ENCODE peak calls at places on chromosomes 4 and X, in five cellular contexts. One of them, this sample, is unnamed.

GRCh38 chr4:119638359-119638758 is 9.8 kb upstream of the PDE5A start:
- DNase-seq in CD8-positive, alpha-beta memory T cell: no peak
- DNase-seq in GM23338: no peak
- DNase-seq in upper lobe of right lung: no peak
- DNase-seq in ascending aorta: no peak
- DNase-seq in this sample: no peak

GRCh38 chr4:109278594-109279031 is 23.8 kb downstream of the COL25A1 start:
- DNase-seq in ascending aorta: no peak
- DNase-seq in CD8-positive, alpha-beta memory T cell: no peak
- DNase-seq in upper lobe of right lung: no peak
- DNase-seq in GM23338: no peak
- DNase-seq in this sample: no peak

GRCh38 chr4:159296061-159296460 is 193.2 kb downstream of the RAPGEF2 start:
- DNase-seq in upper lobe of right lung: no peak
- DNase-seq in CD8-positive, alpha-beta memory T cell: no peak
- DNase-seq in ascending aorta: no peak
- DNase-seq in GM23338: no peak
- DNase-seq in this sample: no peak

GRCh38 chr4:151247395-151247794 is 29.6 kb upstream of the PRSS48 start:
- DNase-seq in CD8-positive, alpha-beta memory T cell: no peak
- DNase-seq in upper lobe of right lung: no peak
- DNase-seq in ascending aorta: no peak
- DNase-seq in GM23338: no peak
- DNase-seq in this sample: no peak

GRCh38 chr4:25172964-25173917 is 13.0 kb upstream of the SEPSECS start:
- DNase-seq in ascending aorta: peak; percentile 89
- DNase-seq in GM23338: no peak
- DNase-seq in upper lobe of right lung: no peak
- DNase-seq in CD8-positive, alpha-beta memory T cell: no peak
- DNase-seq in this sample: no peak

GRCh38 chr4:105895609-105896460 is 564 bp downstream of the NPNT start:
- DNase-seq in upper lobe of right lung: peak; percentile 82
- DNase-seq in ascending aorta: peak; percentile 74
- DNase-seq in GM23338: peak; percentile 45
- DNase-seq in CD8-positive, alpha-beta memory T cell: no peak
- DNase-seq in this sample: no peak

GRCh38 chrX:17459596-17459995 is 84.6 kb downstream of the NHS start:
- DNase-seq in upper lobe of right lung: no peak
- DNase-seq in ascending aorta: no peak
- DNase-seq in GM23338: no peak
- DNase-seq in CD8-positive, alpha-beta memory T cell: no peak
- DNase-seq in this sample: no peak

GRCh38 chr4:188008377-188008776 is 12.8 kb downstream of the ZFP42 start:
- DNase-seq in GM23338: no peak
- DNase-seq in upper lobe of right lung: no peak
- DNase-seq in ascending aorta: no peak
- DNase-seq in CD8-positive, alpha-beta memory T cell: no peak
- DNase-seq in this sample: no peak

GRCh38 chrX:47199286-47199685 is 5.7 kb downstream of the UBA1 start:
- DNase-seq in GM23338: no peak
- DNase-seq in upper lobe of right lung: no peak
- DNase-seq in CD8-positive, alpha-beta memory T cell: no peak
- DNase-seq in ascending aorta: no peak
- DNase-seq in this sample: no peak

GRCh38 chrX:47202316-47202715 is 8.7 kb downstream of the UBA1 start:
- DNase-seq in ascending aorta: no peak
- DNase-seq in upper lobe of right lung: no peak
- DNase-seq in GM23338: no peak
- DNase-seq in CD8-positive, alpha-beta memory T cell: no peak
- DNase-seq in this sample: no peak

GRCh38 chrX:47198687-47199080 is 5.1 kb downstream of the UBA1 start:
- DNase-seq in upper lobe of right lung: no peak
- DNase-seq in GM23338: no peak
- DNase-seq in ascending aorta: no peak
- DNase-seq in CD8-positive, alpha-beta memory T cell: no peak
- DNase-seq in this sample: no peak

GRCh38 chrX:47201545-47201944 is 7.9 kb downstream of the UBA1 start:
- DNase-seq in CD8-positive, alpha-beta memory T cell: no peak
- DNase-seq in ascending aorta: no peak
- DNase-seq in upper lobe of right lung: no peak
- DNase-seq in GM23338: no peak
- DNase-seq in this sample: no peak

GRCh38 chrX:47200385-47201150 is 6.9 kb downstream of the UBA1 start:
- DNase-seq in upper lobe of right lung: no peak
- DNase-seq in ascending aorta: no peak
- DNase-seq in CD8-positive, alpha-beta memory T cell: no peak
- DNase-seq in GM23338: no peak
- DNase-seq in this sample: no peak
- H3K36me3 ChIP-seq in upper lobe of right lung: peaks cover 51% of the 10 kb centered on the region
- H3K36me3 ChIP-seq in ascending aorta: peaks cover 77% of the 10 kb centered on the region
- H3K36me3 ChIP-seq in CD8-positive, alpha-beta memory T cell: peaks cover 60% of the 10 kb centered on the region
- H3K36me3 ChIP-seq in GM23338: peaks cover 25% of the 10 kb centered on the region
- H3K36me3 ChIP-seq in this sample: peaks cover 27% of the 10 kb centered on the region

GRCh38 chrX:54708404-54708803 is 89.7 kb downstream of the ITIH6 start:
- DNase-seq in upper lobe of right lung: no peak
- DNase-seq in CD8-positive, alpha-beta memory T cell: no peak
- DNase-seq in GM23338: no peak
- DNase-seq in ascending aorta: no peak
- DNase-seq in this sample: no peak
- H3K27ac ChIP-seq in upper lobe of right lung: no peak overlapping the region
- H3K27ac ChIP-seq in CD8-positive, alpha-beta memory T cell: no peak overlapping the region
- H3K27ac ChIP-seq in GM23338: no peak overlapping the region
- H3K27ac ChIP-seq in ascending aorta: no peak overlapping the region
- H3K27ac ChIP-seq in this sample: no peak overlapping the region

GRCh38 chrX:130071611-130072349 is 38.5 kb downstream of the ELF4 start:
- DNase-seq in GM23338: no peak
- DNase-seq in upper lobe of right lung: no peak
- DNase-seq in CD8-positive, alpha-beta memory T cell: no peak
- DNase-seq in ascending aorta: no peak
- DNase-seq in this sample: no peak
- H3K27me3 ChIP-seq in GM23338: no peaks in the 10 kb centered on the region
- H3K27me3 ChIP-seq in upper lobe of right lung: no peaks in the 10 kb centered on the region
- H3K27me3 ChIP-seq in CD8-positive, alpha-beta memory T cell: no peaks in the 10 kb centered on the region
- H3K27me3 ChIP-seq in ascending aorta: no peaks in the 10 kb centered on the region
- H3K27me3 ChIP-seq in this sample: no peaks in the 10 kb centered on the region

GRCh38 chr4:153579872-153580271 is 104.2 kb upstream of the TLR2 start:
- DNase-seq in CD8-positive, alpha-beta memory T cell: no peak
- DNase-seq in ascending aorta: no peak
- DNase-seq in upper lobe of right lung: no peak
- DNase-seq in GM23338: no peak
- DNase-seq in this sample: no peak

GRCh38 chr4:153585021-153585420 is 99.1 kb upstream of the TLR2 start:
- DNase-seq in ascending aorta: no peak
- DNase-seq in CD8-positive, alpha-beta memory T cell: no peak
- DNase-seq in upper lobe of right lung: no peak
- DNase-seq in GM23338: no peak
- DNase-seq in this sample: no peak

GRCh38 chr4:153579410-153579809 is 104.7 kb upstream of the TLR2 start:
- DNase-seq in CD8-positive, alpha-beta memory T cell: no peak
- DNase-seq in ascending aorta: no peak
- DNase-seq in GM23338: no peak
- DNase-seq in upper lobe of right lung: no peak
- DNase-seq in this sample: no peak

GRCh38 chr4:153577053-153577452 is 107.0 kb upstream of the TLR2 start:
- DNase-seq in CD8-positive, alpha-beta memory T cell: no peak
- DNase-seq in ascending aorta: no peak
- DNase-seq in GM23338: no peak
- DNase-seq in upper lobe of right lung: no peak
- DNase-seq in this sample: no peak

DNA sequence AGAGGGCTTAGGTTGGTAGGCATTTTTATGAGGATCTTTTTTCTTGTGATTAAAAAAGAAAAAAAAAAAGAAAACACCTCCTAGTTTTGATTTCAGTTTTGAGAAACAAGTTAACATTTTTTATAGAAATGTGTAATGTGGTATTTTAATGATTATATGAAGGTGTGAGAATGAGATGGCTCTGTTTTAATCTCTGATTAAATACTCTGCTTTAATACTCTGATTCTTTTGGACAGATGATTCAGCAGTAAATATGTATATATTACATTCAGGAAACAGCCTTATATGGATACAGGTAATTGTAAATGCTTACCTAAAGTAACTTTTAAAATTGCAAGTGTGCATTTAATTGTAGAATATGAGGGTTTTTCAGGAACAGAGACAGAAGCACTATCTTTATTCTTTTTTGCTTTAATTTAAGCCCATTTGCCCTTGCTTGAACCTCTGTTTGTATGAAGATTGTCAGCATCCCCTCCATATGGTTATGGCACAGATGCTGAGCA is 101.1 kb upstream of the TLR2 start:
- DNase-seq in CD8-positive, alpha-beta memory T cell: no peak
- DNase-seq in upper lobe of right lung: no peak
- DNase-seq in GM23338: no peak
- DNase-seq in ascending aorta: no peak
- DNase-seq in this sample: no peak
- H3K36me3 ChIP-seq in CD8-positive, alpha-beta memory T cell: peaks cover 20% of the 10 kb centered on the region
- H3K36me3 ChIP-seq in upper lobe of right lung: peaks cover 17% of the 10 kb centered on the region
- H3K36me3 ChIP-seq in GM23338: no peaks in the 10 kb centered on the region
- H3K36me3 ChIP-seq in ascending aorta: peaks cover 16% of the 10 kb centered on the region
- H3K36me3 ChIP-seq in this sample: peaks cover 7% of the 10 kb centered on the region

GRCh38 chr4:173191623-173192041 is 23.0 kb downstream of the GALNT7 start:
- DNase-seq in upper lobe of right lung: no peak
- DNase-seq in GM23338: no peak
- DNase-seq in ascending aorta: no peak
- DNase-seq in CD8-positive, alpha-beta memory T cell: no peak
- DNase-seq in this sample: no peak
- H3K27ac ChIP-seq in upper lobe of right lung: no peak overlapping the region
- H3K27ac ChIP-seq in GM23338: peak overlapping the region; percentile 12
- H3K27ac ChIP-seq in ascending aorta: no peak overlapping the region
- H3K27ac ChIP-seq in CD8-positive, alpha-beta memory T cell: no peak overlapping the region
- H3K27ac ChIP-seq in this sample: no peak overlapping the region

DNA sequence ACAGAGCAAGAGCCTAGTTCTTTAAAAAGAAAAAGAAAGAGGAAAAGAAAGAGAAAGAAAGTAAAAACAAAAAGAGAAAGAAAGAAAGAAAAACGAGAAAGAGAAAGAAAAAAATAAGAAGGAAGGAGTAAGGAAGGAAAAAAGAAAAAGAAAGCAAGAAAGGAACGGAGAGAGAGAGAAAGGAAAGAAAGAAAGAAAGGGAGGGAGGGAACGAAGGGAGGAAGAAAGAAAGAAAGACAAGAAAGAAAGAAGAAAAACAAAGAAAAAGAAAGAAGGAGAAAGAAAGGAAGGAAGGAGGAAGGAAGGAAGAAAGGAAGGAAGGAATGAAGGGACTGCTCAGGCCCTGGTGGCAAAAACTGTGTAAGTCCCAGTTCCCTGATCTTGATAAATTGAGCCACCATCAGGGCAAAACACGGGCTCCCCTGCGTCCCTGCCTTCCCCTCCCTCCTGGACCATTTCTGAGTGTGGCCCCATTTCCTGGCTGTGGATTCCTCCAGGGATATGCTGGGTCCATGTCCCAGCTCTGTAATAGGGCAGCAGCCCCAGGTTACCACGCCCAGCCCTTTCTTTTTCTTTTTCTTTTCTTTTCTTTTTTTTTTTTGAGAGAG is 44.8 kb downstream of the SHOX start:
- DNase-seq in upper lobe of right lung: no peak
- DNase-seq in GM23338: peak; percentile 31
- DNase-seq in CD8-positive, alpha-beta memory T cell: no peak
- DNase-seq in ascending aorta: no peak
- DNase-seq in this sample: no peak
- H3K27me3 ChIP-seq in upper lobe of right lung: no peaks in the 10 kb centered on the region
- H3K27me3 ChIP-seq in GM23338: no peaks in the 10 kb centered on the region
- H3K27me3 ChIP-seq in CD8-positive, alpha-beta memory T cell: no peaks in the 10 kb centered on the region
- H3K27me3 ChIP-seq in ascending aorta: no peaks in the 10 kb centered on the region
- H3K27me3 ChIP-seq in this sample: no peaks in the 10 kb centered on the region

GRCh38 chr4:145823743-145824142 is 114.9 kb downstream of the ZNF827 start:
- DNase-seq in CD8-positive, alpha-beta memory T cell: no peak
- DNase-seq in ascending aorta: no peak
- DNase-seq in upper lobe of right lung: no peak
- DNase-seq in GM23338: no peak
- DNase-seq in this sample: no peak
- H3K36me3 ChIP-seq in CD8-positive, alpha-beta memory T cell: peaks cover 7% of the 10 kb centered on the region
- H3K36me3 ChIP-seq in ascending aorta: peaks cover 10% of the 10 kb centered on the region
- H3K36me3 ChIP-seq in upper lobe of right lung: no peaks in the 10 kb centered on the region
- H3K36me3 ChIP-seq in GM23338: no peaks in the 10 kb centered on the region
- H3K36me3 ChIP-seq in this sample: no peaks in the 10 kb centered on the region